ENCODE peak calls at places on chromosomes 1 and 21, in four cellular contexts. Z, N, U and Y are unnamed samples.

GRCh38 chr1:11740258-11741192 is 4.6 kb downstream of the AGTRAP start:
- DNase-seq in U (no peak), N (no peak), Z (no peak), Y (no peak)

GRCh38 chr1:216723274-216723780 is at the start of gene ESRRG:
- DNase-seq in Z (peak; percentile 83), N (no peak), U (no peak), Y (no peak)

GRCh38 chr1:24318988-24319863 is at the start of gene GRHL3:
- DNase-seq in U (no peak), N (no peak), Z (no peak), Y (no peak)

GRCh38 chr1:207919523-207920210 is 8.7 kb upstream of the CD34 start:
- DNase-seq in N (peak; percentile 31), U (peak; percentile 53), Z (no peak), Y (peak; percentile 86)

GRCh38 chr1:24299901-24300300 is 19.3 kb upstream of the GRHL3 start:
- DNase-seq in Z (no peak), U (no peak), N (no peak), Y (no peak)

GRCh38 chr1:50232271-50232670 is 123.6 kb downstream of the ELAVL4 start:
- DNase-seq in U (no peak), Z (no peak), N (no peak), Y (no peak)

GRCh38 chr1:8094481-8095241 is 68.6 kb upstream of the ERRFI1 start:
- DNase-seq in U (peak; percentile 95), N (no peak), Z (no peak), Y (peak; percentile 46)

GRCh38 chr1:54493608-54494007 is 54.4 kb upstream of the ACOT11 start:
- DNase-seq in Z (no peak), U (no peak), N (no peak), Y (no peak)

GRCh38 chr21:42159560-42160110 is 59.3 kb upstream of the ABCG1 start:
- DNase-seq in Z (no peak), U (no peak), N (no peak), Y (no peak)

GRCh38 chr1:6113745-6114144 is 66.4 kb downstream of the CHD5 start:
- DNase-seq in Z (no peak), U (no peak), N (no peak), Y (no peak)

GRCh38 chr1:239858058-239858457 is 233.6 kb upstream of the FMN2 start:
- DNase-seq in U (no peak), Z (no peak), N (no peak), Y (no peak)

GRCh38 chr1:90176530-90176929 is 181.6 kb downstream of the ZNF326 start:
- DNase-seq in Z (no peak), U (no peak), N (no peak), Y (no peak)

GRCh38 chr1:161373442-161373841 is 5.8 kb upstream of the CFAP126 start:
- DNase-seq in U (no peak), Z (no peak), N (no peak), Y (no peak)

GRCh38 chr1:220182656-220183055 is 88.7 kb downstream of the IARS2 start:
- DNase-seq in N (no peak), U (peak; percentile 12), Z (no peak), Y (no peak)

GRCh38 chr1:183416850-183417690 is 1.1 kb downstream of the NMNAT2 start:
- DNase-seq in Z (peak; percentile 75), U (peak; percentile 51), N (no peak), Y (peak; percentile 39)

GRCh38 chr1:243818978-243819377 is 31.1 kb downstream of the AKT3 start:
- DNase-seq in N (no peak), U (no peak), Z (no peak), Y (no peak)

GRCh38 chr1:224733021-224733911 is 117.1 kb downstream of the CNIH3 start:
- DNase-seq in U (no peak), N (no peak), Z (no peak), Y (peak; percentile 59)

GRCh38 chr1:201381130-201381529 is 3.6 kb upstream of the TNNT2 start:
- DNase-seq in N (no peak), U (no peak), Z (no peak), Y (no peak)

GRCh38 chr21:44767834-44768831 is 33.5 kb downstream of the UBE2G2 start:
- DNase-seq in Z (peak; percentile 86), N (no peak), U (no peak), Y (no peak)

GRCh38 chr1:62676606-62677356 is 11.4 kb downstream of the DOCK7 start:
- DNase-seq in U (no peak), Z (no peak), N (no peak), Y (peak; percentile 80)

GRCh38 chr1:89761901-89762300 is 58.9 kb upstream of the LRRC8D start:
- DNase-seq in N (no peak), Z (no peak), U (peak; percentile 67), Y (no peak)

GRCh38 chr1:230200276-230200675 is 133.2 kb downstream of the GALNT2 start:
- DNase-seq in N (no peak), U (no peak), Z (no peak), Y (no peak)

GRCh38 chr1:33181038-33181861 is 593 bp downstream of the TRIM62 start:
- DNase-seq in Z (no peak), U (no peak), N (no peak), Y (peak; percentile 17)

GRCh38 chr1:19448491-19449439 is 36.6 kb downstream of the CAPZB start:
- DNase-seq in N (peak; percentile 88), Z (no peak), U (peak; percentile 66), Y (peak; percentile 93)

GRCh38 chr1:11787251-11787803 is 18.4 kb downstream of the MTHFR start:
- DNase-seq in N (no peak), U (peak; percentile 8), Z (no peak), Y (peak; percentile 75)

GRCh38 chr1:239819075-239819474 is 272.6 kb upstream of the FMN2 start:
- DNase-seq in Z (no peak), N (no peak), U (no peak), Y (no peak)

GRCh38 chr1:4974981-4975685 is 320.7 kb downstream of the AJAP1 start:
- DNase-seq in N (no peak), U (no peak), Z (no peak), Y (no peak)

GRCh38 chr1:31714442-31715096 is 10.8 kb upstream of the COL16A1 start:
- DNase-seq in Z (peak; percentile 74), U (peak; percentile 70), N (no peak), Y (peak; percentile 75)

GRCh38 chr1:43011020-43011419 is 52.4 kb upstream of the SLC2A1 start:
- DNase-seq in Z (no peak), N (no peak), U (no peak), Y (no peak)

GRCh38 chr1:97145321-97145956 is 423.9 kb downstream of the PTBP2 start:
- DNase-seq in Z (no peak), N (peak; percentile 94), U (peak; percentile 88), Y (peak; percentile 98)

GRCh38 chr1:172654535-172654934 is 4.4 kb upstream of the FASLG start:
- DNase-seq in U (peak; percentile 33), N (no peak), Z (no peak), Y (peak; percentile 69)

GRCh38 chr1:115976062-115976899 is at the start of gene SLC22A15:
- DNase-seq in N (no peak), U (no peak), Z (peak; percentile 59), Y (peak; percentile 71)

GRCh38 chr1:20885121-20885520 is 98.0 kb upstream of the HP1BP3 start:
- DNase-seq in Z (no peak), U (no peak), N (no peak), Y (no peak)

GRCh38 chr1:183477986-183478781 is 5.9 kb downstream of the SMG7 start:
- DNase-seq in U (no peak), N (no peak), Z (no peak), Y (no peak)

DNA sequence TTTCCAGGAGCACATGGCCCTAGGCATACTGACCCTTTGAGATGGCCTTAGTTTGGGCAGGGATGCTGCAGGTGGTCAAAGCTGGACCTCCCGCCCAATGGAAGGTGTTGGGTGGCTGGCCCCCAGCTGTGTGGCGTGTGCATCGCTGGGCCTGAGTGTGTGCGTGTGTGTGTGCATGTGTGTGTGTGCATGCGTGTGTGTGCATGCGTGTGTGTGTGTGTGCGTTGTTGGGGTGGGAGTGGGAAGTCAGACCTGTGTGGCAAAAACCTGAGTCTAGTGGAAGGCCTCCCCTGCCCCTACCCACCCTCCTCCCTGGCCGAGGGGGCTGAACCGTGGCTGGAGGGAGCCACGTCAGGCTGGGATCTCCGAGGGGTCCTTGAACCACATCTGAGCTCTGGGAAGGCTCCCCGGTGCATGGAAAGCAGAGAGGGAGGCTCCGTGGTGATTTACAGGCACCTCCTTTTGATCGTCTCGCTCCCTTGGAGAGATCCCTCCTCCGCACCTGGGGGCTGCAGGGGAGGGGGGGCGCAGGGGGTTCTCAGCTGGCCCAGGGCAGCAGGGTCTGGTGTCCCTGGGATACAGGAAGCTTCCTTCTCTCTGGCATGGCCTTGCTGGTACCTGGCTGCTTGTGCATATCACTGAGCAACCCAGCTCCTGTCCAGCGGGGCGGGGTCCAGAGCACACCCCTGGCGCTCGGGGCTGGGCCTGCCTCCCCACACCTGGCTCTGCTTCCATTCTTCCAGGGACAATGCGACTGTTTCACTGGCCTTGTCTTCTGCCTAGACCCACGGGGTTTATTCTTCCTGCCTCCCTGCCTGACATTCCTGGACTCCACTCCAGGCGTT is 124.7 kb upstream of the WNT4 start:
- DNase-seq in Z (no peak), U (no peak), N (no peak), Y (no peak)
- H3K4me3 ChIP-seq in Z (no peak overlapping the region), U (no peak overlapping the region), N (no peak overlapping the region), Y (no peak overlapping the region)

DNA sequence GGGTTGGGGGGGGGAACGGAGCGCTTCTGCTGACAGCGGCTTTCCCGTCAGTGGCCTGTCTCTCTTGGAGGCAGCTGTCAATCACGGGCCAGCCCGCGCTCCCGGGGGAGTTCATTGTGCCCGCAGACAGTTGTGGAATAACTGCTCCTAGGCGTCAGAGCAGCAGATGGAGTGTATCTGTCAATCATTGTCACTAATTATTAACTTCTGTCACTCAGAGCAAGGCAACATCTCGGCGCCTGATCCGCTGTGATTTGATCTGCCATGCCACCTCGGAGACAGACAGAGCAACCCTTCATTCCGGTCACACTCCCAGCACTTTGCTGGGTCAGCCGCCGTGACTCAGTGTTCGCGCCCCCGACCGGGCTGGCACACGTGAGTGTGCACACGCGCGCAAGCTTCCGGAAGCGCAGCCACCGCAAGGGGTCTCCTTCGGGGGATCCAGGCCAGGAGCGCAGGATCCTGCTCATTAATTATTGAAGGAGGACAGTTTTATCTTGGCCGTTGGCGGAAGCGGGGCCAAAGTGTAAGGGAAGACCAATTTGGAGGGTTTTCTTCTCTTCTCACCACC is 75.8 kb downstream of the RRAGC start:
- DNase-seq in Z (no peak), N (no peak), U (no peak), Y (no peak)
- H3K4me3 ChIP-seq in Z (no peak overlapping the region), N (no peak overlapping the region), U (no peak overlapping the region), Y (no peak overlapping the region)

DNA sequence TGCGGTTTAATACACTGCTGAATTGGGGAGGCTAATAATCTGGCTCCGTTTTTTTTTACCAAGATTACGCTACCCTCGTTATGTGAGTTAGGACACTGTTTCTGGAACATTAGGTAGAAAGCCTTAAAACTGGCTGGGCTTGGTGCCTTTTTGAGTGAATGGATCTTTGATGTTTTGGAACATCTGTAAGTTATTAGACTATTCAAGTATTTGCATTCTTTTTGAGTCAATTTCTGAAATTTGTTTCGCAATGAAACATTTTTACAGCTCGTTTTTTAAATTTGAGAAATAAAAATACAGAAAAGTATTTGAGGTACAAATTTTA is 106.9 kb downstream of the LTN1 start:
- DNase-seq in U (no peak), N (peak; percentile 79), Z (no peak), Y (peak; percentile 94)
- H3K4me3 ChIP-seq in U (no peak overlapping the region), N (no peak overlapping the region), Z (no peak overlapping the region), Y (peak overlapping the region; percentile 82)

GRCh38 chr21:33390479-33390878 is 12.7 kb upstream of the IFNGR2 start:
- DNase-seq in Z (no peak), N (no peak), U (no peak), Y (no peak)

GRCh38 chr21:33384851-33385331 is 18.3 kb upstream of the IFNGR2 start:
- DNase-seq in U (no peak), N (no peak), Z (no peak), Y (no peak)

GRCh38 chr21:33388188-33388587 is 15.0 kb upstream of the IFNGR2 start:
- DNase-seq in N (no peak), U (no peak), Z (no peak), Y (no peak)

GRCh38 chr21:33383056-33383888 is 19.9 kb upstream of the IFNGR2 start:
- DNase-seq in U (peak; percentile 87), N (no peak), Z (no peak), Y (peak; percentile 66)

GRCh38 chr21:33386222-33386784 is 16.9 kb upstream of the IFNGR2 start:
- DNase-seq in N (no peak), U (no peak), Z (no peak), Y (no peak)
- H3K4me3 ChIP-seq in N (no peak overlapping the region), U (no peak overlapping the region), Z (no peak overlapping the region), Y (no peak overlapping the region)